ENCODE peak calls at places on chromosomes 2 and 18, in four cellular contexts. J is neural crest cell; H is osteocyte; Z is activated effector memory CD4-positive, alpha-beta T cell treated with Interleukin-2 at 50 U/mL for 16 hours. D is an unnamed sample.

GRCh38 chr2:2850218-2850850 is 519.3 kb upstream of the MYT1L start:
- DNase-seq in Z (no peak), J (no peak), H (no peak), D (no peak)

GRCh38 chr2:47189635-47190034 is 34.5 kb upstream of the STPG4 start:
- DNase-seq in Z (no peak), J (no peak), H (no peak), D (no peak)

GRCh38 chr2:128260239-128261138 is 58.2 kb downstream of the HS6ST1 start:
- DNase-seq in J (peak), H (peak), Z (no peak), D (no peak)

GRCh38 chr2:168948621-168949212 is 47.6 kb downstream of the G6PC2 start:
- DNase-seq in Z (no peak), J (no peak), H (no peak), D (peak)

GRCh38 chr2:217125004-217125403 is 265.1 kb upstream of the TNP1 start:
- DNase-seq in J (no peak), Z (no peak), H (no peak), D (no peak)

GRCh38 chr18:33751613-33752221 is 173.7 kb downstream of the ASXL3 start:
- DNase-seq in J (no peak), H (no peak), Z (no peak), D (peak)

GRCh38 chr2:40127147-40127546 is 324.7 kb downstream of the SLC8A1 start:
- DNase-seq in Z (no peak), H (no peak), J (no peak), D (no peak)

GRCh38 chr2:181411105-181411849 is 45.9 kb upstream of the ITGA4 start:
- DNase-seq in H (no peak), J (peak), Z (no peak), D (peak)

GRCh38 chr18:37405229-37405628 is 160.4 kb downstream of the CELF4 start:
- DNase-seq in J (no peak), H (no peak), Z (no peak), D (no peak)

D was measured in Kasumi-1.